ENCODE peak calls at places on chromosome 3, in six cellular contexts. One of them, this sample, is unnamed.

GRCh38 chr3:150697646-150698045 is 6.1 kb downstream of the ERICH6 start:
- DNase-seq in sigmoid colon: no peak
- DNase-seq in upper lobe of left lung: no peak
- DNase-seq in HepG2: no peak
- DNase-seq in transverse colon: no peak
- DNase-seq in H1: no peak
- DNase-seq in this sample: no peak

GRCh38 chr3:131796558-131796957 is 238.3 kb downstream of the CPNE4 start:
- DNase-seq in sigmoid colon: no peak
- DNase-seq in upper lobe of left lung: no peak
- DNase-seq in HepG2: no peak
- DNase-seq in transverse colon: no peak
- DNase-seq in H1: peak; percentile 7
- DNase-seq in this sample: no peak

GRCh38 chr3:45994661-45995369 is 809 bp downstream of the FYCO1 start:
- DNase-seq in sigmoid colon: peak; percentile 67
- DNase-seq in upper lobe of left lung: no peak
- DNase-seq in HepG2: peak; percentile 7
- DNase-seq in transverse colon: peak; percentile 54
- DNase-seq in H1: no peak
- DNase-seq in this sample: no peak

GRCh38 chr3:148330486-148330885 is 367.2 kb upstream of the AGTR1 start:
- DNase-seq in sigmoid colon: no peak
- DNase-seq in upper lobe of left lung: no peak
- DNase-seq in HepG2: no peak
- DNase-seq in transverse colon: no peak
- DNase-seq in H1: no peak
- DNase-seq in this sample: no peak

GRCh38 chr3:29185706-29186105 is 95.2 kb upstream of the RBMS3 start:
- DNase-seq in sigmoid colon: no peak
- DNase-seq in upper lobe of left lung: no peak
- DNase-seq in HepG2: no peak
- DNase-seq in transverse colon: no peak
- DNase-seq in H1: no peak
- DNase-seq in this sample: no peak

GRCh38 chr3:58214484-58215316 is 3.9 kb upstream of the DNASE1L3 start:
- DNase-seq in sigmoid colon: no peak
- DNase-seq in upper lobe of left lung: no peak
- DNase-seq in HepG2: no peak
- DNase-seq in transverse colon: peak; percentile 24
- DNase-seq in H1: no peak
- DNase-seq in this sample: no peak

GRCh38 chr3:114624047-114624445 is 330.2 kb downstream of the TIGIT start:
- DNase-seq in sigmoid colon: peak; percentile 92
- DNase-seq in upper lobe of left lung: no peak
- DNase-seq in HepG2: peak; percentile 9
- DNase-seq in transverse colon: peak; percentile 35
- DNase-seq in H1: no peak
- DNase-seq in this sample: peak; percentile 81

GRCh38 chr3:23836536-23837230 is 30.9 kb downstream of the UBE2E1 start:
- DNase-seq in sigmoid colon: no peak
- DNase-seq in upper lobe of left lung: no peak
- DNase-seq in HepG2: no peak
- DNase-seq in transverse colon: no peak
- DNase-seq in H1: no peak
- DNase-seq in this sample: no peak

GRCh38 chr3:181330821-181331563 is 341.5 kb upstream of the DNAJC19 start:
- DNase-seq in sigmoid colon: no peak
- DNase-seq in upper lobe of left lung: no peak
- DNase-seq in HepG2: no peak
- DNase-seq in transverse colon: no peak
- DNase-seq in H1: no peak
- DNase-seq in this sample: no peak

GRCh38 chr3:7400360-7400759 is 539.4 kb downstream of the GRM7 start:
- DNase-seq in sigmoid colon: no peak
- DNase-seq in upper lobe of left lung: no peak
- DNase-seq in HepG2: no peak
- DNase-seq in transverse colon: no peak
- DNase-seq in H1: no peak
- DNase-seq in this sample: no peak

GRCh38 chr3:153927107-153927506 is 194.1 kb upstream of the ARHGEF26 start:
- DNase-seq in sigmoid colon: no peak
- DNase-seq in upper lobe of left lung: no peak
- DNase-seq in HepG2: no peak
- DNase-seq in transverse colon: no peak
- DNase-seq in H1: no peak
- DNase-seq in this sample: peak; percentile 10

GRCh38 chr3:50333744-50334328 is 5.8 kb upstream of the TUSC2 start:
- DNase-seq in sigmoid colon: no peak
- DNase-seq in upper lobe of left lung: no peak
- DNase-seq in HepG2: no peak
- DNase-seq in transverse colon: no peak
- DNase-seq in H1: no peak
- DNase-seq in this sample: no peak

GRCh38 chr3:50337175-50337861 is 3.3 kb downstream of the RASSF1 start:
- DNase-seq in sigmoid colon: peak; percentile 100
- DNase-seq in upper lobe of left lung: peak; percentile 99
- DNase-seq in HepG2: peak; percentile 98
- DNase-seq in transverse colon: peak; percentile 100
- DNase-seq in H1: peak; percentile 96
- DNase-seq in this sample: peak; percentile 99

GRCh38 chr3:50336452-50337174 is 4.0 kb downstream of the RASSF1 start:
- DNase-seq in sigmoid colon: no peak
- DNase-seq in upper lobe of left lung: no peak
- DNase-seq in HepG2: no peak
- DNase-seq in transverse colon: no peak
- DNase-seq in H1: no peak
- DNase-seq in this sample: no peak

GRCh38 chr3:50331364-50331907 is 3.4 kb upstream of the TUSC2 start:
- DNase-seq in sigmoid colon: no peak
- DNase-seq in upper lobe of left lung: peak; percentile 76
- DNase-seq in HepG2: no peak
- DNase-seq in transverse colon: no peak
- DNase-seq in H1: no peak
- DNase-seq in this sample: no peak

DNA sequence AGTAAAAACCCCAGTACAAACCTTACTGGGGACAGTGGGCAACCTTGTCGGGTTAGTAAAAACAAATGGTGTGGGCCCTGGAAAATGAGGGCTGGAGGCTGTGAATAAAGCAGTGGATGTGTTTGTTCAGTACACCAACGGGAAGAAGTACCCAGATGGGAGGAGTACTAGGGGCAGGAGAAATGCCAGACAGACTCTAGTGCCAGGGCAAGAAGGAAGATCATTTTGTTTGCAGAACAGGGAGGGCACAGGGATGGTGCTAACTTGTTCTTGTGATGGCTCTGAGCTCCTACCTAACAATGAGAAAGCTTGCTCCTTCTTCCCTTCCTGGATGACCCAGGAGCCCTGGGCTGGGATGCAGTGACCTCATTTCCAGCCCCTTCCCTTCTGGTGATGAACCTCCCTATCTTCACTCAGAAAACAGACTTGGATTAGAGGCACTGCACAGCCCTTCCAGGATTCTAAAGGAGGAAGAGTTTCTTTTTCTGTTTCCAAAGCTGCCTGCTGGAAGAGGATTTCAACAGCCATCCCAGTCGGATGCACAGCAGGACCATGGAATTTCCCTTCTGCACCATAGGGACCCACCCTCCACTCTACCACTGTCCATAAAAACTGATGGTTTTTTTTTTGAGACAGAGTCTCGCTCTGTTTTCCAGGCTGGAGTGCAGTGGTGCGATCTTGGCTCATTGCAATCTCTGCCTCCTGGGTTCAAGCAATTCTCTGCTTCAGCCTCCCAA is 6.1 kb downstream of the RASSF1 start:
- DNase-seq in sigmoid colon: no peak
- DNase-seq in upper lobe of left lung: no peak
- DNase-seq in HepG2: no peak
- DNase-seq in transverse colon: no peak
- DNase-seq in H1: no peak
- DNase-seq in this sample: no peak
- H3K4me1 ChIP-seq in sigmoid colon: no peaks in the 10 kb centered on the region
- H3K4me1 ChIP-seq in upper lobe of left lung: peaks cover 49% of the 10 kb centered on the region
- H3K4me1 ChIP-seq in HepG2: peaks cover 53% of the 10 kb centered on the region
- H3K4me1 ChIP-seq in transverse colon: peaks cover 20% of the 10 kb centered on the region
- H3K4me1 ChIP-seq in H1: no peaks in the 10 kb centered on the region
- H3K4me1 ChIP-seq in this sample: peaks cover 46% of the 10 kb centered on the region

GRCh38 chr3:135085696-135086436 is 290.8 kb downstream of the EPHB1 start:
- DNase-seq in sigmoid colon: no peak
- DNase-seq in upper lobe of left lung: no peak
- DNase-seq in HepG2: no peak
- DNase-seq in transverse colon: no peak
- DNase-seq in H1: no peak
- DNase-seq in this sample: no peak
- H3K27me3 ChIP-seq in sigmoid colon: no peaks in the 10 kb centered on the region
- H3K27me3 ChIP-seq in upper lobe of left lung: no peaks in the 10 kb centered on the region
- H3K27me3 ChIP-seq in HepG2: no peaks in the 10 kb centered on the region
- H3K27me3 ChIP-seq in transverse colon: no peaks in the 10 kb centered on the region
- H3K27me3 ChIP-seq in H1: no peaks in the 10 kb centered on the region
- H3K27me3 ChIP-seq in this sample: no peaks in the 10 kb centered on the region

DNA sequence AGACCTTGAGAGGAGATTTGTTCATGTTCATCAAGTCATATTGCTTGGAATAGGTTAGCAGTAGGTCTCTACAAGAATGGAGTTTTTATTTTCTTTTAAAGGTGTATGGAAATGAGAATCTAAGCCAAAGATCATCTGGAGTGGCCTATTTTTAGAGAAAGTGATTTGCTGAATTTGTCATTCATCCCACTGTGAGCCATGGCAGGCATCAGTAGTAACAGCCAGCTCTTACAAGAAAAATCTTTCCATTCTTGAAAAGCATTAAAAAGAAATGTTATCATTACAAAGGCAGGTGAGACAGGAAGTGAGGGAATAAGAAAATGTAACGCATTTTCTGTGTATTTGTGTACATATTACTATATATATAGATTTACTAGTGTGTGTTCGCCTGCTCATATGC is 29.6 kb downstream of the STAC start:
- DNase-seq in sigmoid colon: no peak
- DNase-seq in upper lobe of left lung: no peak
- DNase-seq in HepG2: no peak
- DNase-seq in transverse colon: no peak
- DNase-seq in H1: no peak
- DNase-seq in this sample: no peak
- TF ChIP-seq EP300 in sigmoid colon: no peak
- TF ChIP-seq EP300 in upper lobe of left lung: no peak
- TF ChIP-seq EP300 in HepG2: no peak
- TF ChIP-seq EP300 in transverse colon: no peak
- TF ChIP-seq EP300 in H1: no peak
- TF ChIP-seq EP300 in this sample: no peak

DNA sequence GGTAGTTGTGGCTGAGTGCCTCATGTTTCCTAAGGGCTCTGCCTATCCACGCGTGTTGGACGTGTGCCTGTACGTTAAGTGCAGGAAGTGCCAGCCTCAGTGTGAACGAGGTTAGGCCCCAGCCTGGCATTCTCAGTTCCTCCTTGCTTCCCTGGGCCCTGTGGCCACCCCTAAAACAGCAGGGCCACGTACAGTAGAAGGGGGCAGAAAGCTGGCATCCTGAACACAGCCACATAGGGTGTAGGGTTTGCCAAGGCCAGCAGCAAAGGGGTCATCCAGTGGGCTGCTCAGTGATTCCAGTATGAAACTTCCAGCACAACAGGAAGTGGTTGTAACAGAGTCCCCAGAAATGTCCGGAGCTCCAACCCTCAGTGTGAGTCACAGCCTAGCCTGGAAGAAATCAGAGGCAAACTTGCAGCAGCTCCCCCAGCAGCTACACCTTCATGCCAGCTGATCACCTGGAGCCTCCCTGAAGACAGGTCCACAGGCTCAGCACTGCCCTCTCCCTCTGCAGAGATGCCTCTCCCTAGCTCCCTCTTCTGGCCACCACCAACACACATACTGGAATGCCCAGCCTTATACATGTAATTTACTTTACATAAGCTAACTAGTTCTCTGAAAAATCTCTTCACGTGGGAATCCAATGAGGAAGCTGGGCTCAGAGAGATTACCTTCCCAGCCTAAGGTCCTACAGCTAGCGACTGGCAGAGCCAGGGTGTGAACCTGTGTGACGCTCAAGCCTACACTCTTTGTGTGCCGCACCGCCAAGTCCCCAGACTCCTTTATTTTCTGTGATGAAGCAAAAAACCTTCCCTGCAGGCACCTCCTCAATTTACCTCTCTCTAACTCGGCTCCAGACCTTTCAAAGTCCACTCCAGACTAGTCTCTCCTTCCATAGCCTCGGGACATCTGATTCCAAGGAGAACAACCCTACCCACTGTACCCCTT is 26.6 kb downstream of the ILDR1 start:
- DNase-seq in sigmoid colon: no peak
- DNase-seq in upper lobe of left lung: no peak
- DNase-seq in HepG2: peak; percentile 52
- DNase-seq in transverse colon: peak; percentile 78
- DNase-seq in H1: peak; percentile 53
- DNase-seq in this sample: peak; percentile 36
- H3K4me1 ChIP-seq in sigmoid colon: no peaks in the 10 kb centered on the region
- H3K4me1 ChIP-seq in upper lobe of left lung: peaks cover 17% of the 10 kb centered on the region
- H3K4me1 ChIP-seq in HepG2: no peaks in the 10 kb centered on the region
- H3K4me1 ChIP-seq in transverse colon: no peaks in the 10 kb centered on the region
- H3K4me1 ChIP-seq in H1: no peaks in the 10 kb centered on the region
- H3K4me1 ChIP-seq in this sample: no peaks in the 10 kb centered on the region

This sample was measured in tibial nerve.